ENCODE peak calls at places on chromosomes 4 and X, in six cellular contexts. E, X, Q, C, Y and R are unnamed samples.

GRCh38 chr4:113159901-113160545 is 110.6 kb downstream of the ANK2 start:
- DNase-seq in C (no peak), Q (no peak), Y (no peak), E (no peak), X (peak), R (no peak)

GRCh38 chr4:89753601-89754066 is 83.3 kb downstream of the SNCA start:
- DNase-seq in X (peak), Y (peak), E (no peak), Q (peak), C (no peak), R (peak)

GRCh38 chrX:149682031-149682430 is 29.8 kb upstream of the MAGEA11 start:
- DNase-seq in Q (no peak), E (no peak), C (no peak), Y (no peak), X (no peak), R (no peak)

GRCh38 chr4:1756079-1756478 is 34.8 kb downstream of the TACC3 start:
- DNase-seq in Y (no peak), X (no peak), Q (no peak), E (no peak), C (no peak), R (no peak)

GRCh38 chr4:121182296-121182695 is 18.2 kb upstream of the TNIP3 start:
- DNase-seq in C (peak), Y (peak), X (peak), E (no peak), Q (peak), R (peak)

GRCh38 chr4:149914521-149915115 is 99.0 kb upstream of the IQCM start:
- DNase-seq in C (peak), E (no peak), Q (peak), Y (peak), X (peak), R (peak)

GRCh38 chr4:180770265-180770664 is 1472.9 kb upstream of the TENM3 start:
- DNase-seq in C (no peak), E (no peak), Y (no peak), Q (no peak), X (no peak), R (no peak)

GRCh38 chr4:2950221-2950989 is 12.8 kb downstream of the NOP14 start:
- DNase-seq in X (no peak), C (no peak), E (no peak), Y (no peak), Q (no peak), R (no peak)

GRCh38 chr4:71360844-71361243 is 22.0 kb downstream of the SLC4A4 start:
- DNase-seq in X (no peak), C (no peak), E (no peak), Q (no peak), Y (no peak), R (no peak)

GRCh38 chr4:138609943-138610350 is 367.8 kb upstream of the SLC7A11 start:
- DNase-seq in E (no peak), Q (peak), X (peak), C (no peak), Y (peak), R (peak)

GRCh38 chr4:1375051-1375721 is 28.2 kb downstream of the UVSSA start:
- DNase-seq in Y (no peak), X (no peak), Q (no peak), C (no peak), E (peak), R (no peak)

GRCh38 chrX:2831471-2832228 is 2.9 kb downstream of the GYG2 start:
- DNase-seq in Y (no peak), E (no peak), X (no peak), C (no peak), Q (no peak), R (no peak)

GRCh38 chr4:73844352-73844751 is 7.9 kb downstream of the CXCL6 start:
- DNase-seq in Q (no peak), Y (peak), E (no peak), X (peak), C (no peak), R (no peak)

GRCh38 chr4:61336488-61336887 is 136.4 kb downstream of the ADGRL3 start:
- DNase-seq in C (no peak), Y (no peak), X (no peak), Q (no peak), E (no peak), R (no peak)

GRCh38 chr4:74118600-74119351 is 19.8 kb upstream of the CXCL2 start:
- DNase-seq in X (no peak), Q (no peak), E (no peak), Y (no peak), C (no peak), R (no peak)

GRCh38 chr4:168221298-168221697 is 97.3 kb downstream of the DDX60 start:
- DNase-seq in X (peak), C (no peak), Q (no peak), E (no peak), Y (peak), R (no peak)

GRCh38 chr4:73259552-73260140 is 1.0 kb upstream of the ANKRD17 start:
- DNase-seq in C (peak), Y (peak), E (no peak), Q (peak), X (no peak), R (peak)

GRCh38 chrX:48715876-48716502 is 19.5 kb downstream of the SUV39H1 start:
- DNase-seq in Q (no peak), E (no peak), X (no peak), Y (no peak), C (no peak), R (no peak)

GRCh38 chr4:80202190-80202711 is 4.9 kb downstream of the PRDM8 start:
- DNase-seq in X (peak), E (peak), Q (peak), Y (peak), C (peak), R (peak)

GRCh38 chr4:11741190-11741652 is 312.5 kb upstream of the HS3ST1 start:
- DNase-seq in Y (peak), X (peak), E (no peak), C (no peak), Q (peak), R (peak)

GRCh38 chr4:1051472-1051871 is 40.0 kb downstream of the FGFRL1 start:
- DNase-seq in Q (no peak), Y (no peak), E (peak), X (no peak), C (no peak), R (no peak)

GRCh38 chrX:115592997-115593734 is 32.2 kb downstream of the PLS3 start:
- DNase-seq in Y (peak), C (no peak), Q (no peak), E (no peak), X (peak), R (peak)

GRCh38 chr4:41329361-41329760 is 72.6 kb downstream of the UCHL1 start:
- DNase-seq in C (no peak), E (no peak), X (no peak), Y (peak), Q (no peak), R (no peak)

GRCh38 chr4:3402409-3403103 is 39.2 kb upstream of the HGFAC start:
- DNase-seq in C (no peak), E (no peak), Q (no peak), Y (no peak), X (peak), R (peak)

GRCh38 chr4:80036949-80037348 is 36.1 kb downstream of the ANTXR2 start:
- DNase-seq in X (peak), E (no peak), Y (peak), C (no peak), Q (no peak), R (peak)

GRCh38 chr4:53591372-53591892 is at the start of gene LNX1:
- DNase-seq in C (no peak), X (no peak), E (no peak), Y (no peak), Q (no peak), R (no peak)